ENCODE peak calls at places on chromosomes 13 and 19, in ten cellular contexts. D is activated effector memory CD4-positive, alpha-beta T cell treated with Interleukin-2 at 50 U/mL for 16 hours; B is brain microvascular endothelial cell; J is GM04503; N is neural progenitor cell; C is stimulated activated naive B cell treated with anti-CD40 and anti-IgM and Interleukin-4, amounts not matched to agents 10 μg/mL and 1 μg/mL and 100 μg/mL, for 72 hours; L is ELF-1; E is astrocyte of the cerebellum; X is dorsolateral prefrontal cortex; A is activated T-cell treated with anti-CD3 and anti-CD28 coated beads, Interleukin-2, amount 50 U/mL, for 1 hour. T is an unnamed sample.

GRCh38 chr13:30364876-30365275 is 57.4 kb upstream of the UBE2L5 start:
- DNase-seq in X (no peak), C (no peak), J (no peak), N (no peak), B (no peak), A (no peak), E (no peak), L (no peak), D (no peak), T (no peak)

GRCh38 chr13:49587311-49587847 is 2.0 kb upstream of the RCBTB1 start:
- DNase-seq in N (no peak), L (no peak), C (no peak), E (no peak), D (no peak), A (no peak), J (no peak), B (peak), X (no peak), T (no peak)

GRCh38 chr13:80473695-80474094 is 132.8 kb upstream of the SPRY2 start:
- DNase-seq in N (no peak), D (no peak), L (no peak), E (no peak), A (no peak), B (peak), X (no peak), C (no peak), J (no peak), T (peak)

GRCh38 chr13:48504606-48505369 is 28.1 kb downstream of the RCBTB2 start:
- DNase-seq in L (peak), E (no peak), A (no peak), J (no peak), N (no peak), C (no peak), B (no peak), D (no peak), X (no peak), T (no peak)

GRCh38 chr13:21606251-21606650 is 2.3 kb upstream of the MICU2 start:
- DNase-seq in L (no peak), E (no peak), J (no peak), X (no peak), N (no peak), D (no peak), C (no peak), A (no peak), B (no peak), T (no peak)

GRCh38 chr13:90447735-90448103 is 899.8 kb upstream of the MIR17HG start:
- DNase-seq in N (peak), A (no peak), B (peak), E (peak), L (peak), D (no peak), X (no peak), C (no peak), J (peak), T (no peak)

GRCh38 chr13:91381371-91381770 is 17.1 kb upstream of the GPC5 start:
- DNase-seq in L (no peak), X (peak), D (no peak), E (peak), N (peak), J (no peak), C (no peak), B (peak), A (no peak), T (no peak)

GRCh38 chr13:20565120-20565736 is 1.7 kb upstream of the IFT88 start:
- DNase-seq in A (no peak), E (no peak), C (no peak), L (no peak), D (no peak), J (no peak), N (no peak), B (no peak), X (no peak), T (no peak)

GRCh38 chr13:65456150-65456912 is 1773.8 kb downstream of the PCDH9 start:
- DNase-seq in L (no peak), C (no peak), X (no peak), D (no peak), E (no peak), J (no peak), B (peak), A (no peak), N (no peak), T (no peak)

GRCh38 chr13:80239116-80239515 is 101.8 kb downstream of the SPRY2 start:
- DNase-seq in X (no peak), C (no peak), B (no peak), L (no peak), E (no peak), D (no peak), J (no peak), N (no peak), A (no peak), T (no peak)

GRCh38 chr13:36258831-36259230 is 38.8 kb downstream of the CCDC169 start:
- DNase-seq in D (no peak), X (no peak), N (no peak), A (no peak), E (no peak), C (no peak), J (no peak), L (no peak), B (no peak), T (no peak)

GRCh38 chr19:38721977-38722773 is 22.1 kb downstream of the CAPN12 start:
- DNase-seq in D (no peak), C (no peak), L (no peak), N (peak), X (peak), B (no peak), A (no peak), J (no peak), E (no peak), T (no peak)

GRCh38 chr13:111599791-111600190 is 279.3 kb downstream of the TEX29 start:
- DNase-seq in C (no peak), A (no peak), X (no peak), L (no peak), D (no peak), N (no peak), E (no peak), B (no peak), J (no peak), T (no peak)

GRCh38 chr19:13299838-13300237 is 149.6 kb downstream of the IER2 start:
- DNase-seq in A (no peak), L (no peak), N (peak), E (no peak), C (no peak), X (no peak), B (no peak), J (no peak), D (no peak), T (no peak)

GRCh38 chr19:53002479-53002878 is 11.2 kb upstream of the ERVV-1 start:
- DNase-seq in J (no peak), L (peak), N (peak), B (no peak), X (no peak), C (no peak), D (no peak), A (no peak), E (no peak), T (no peak)

GRCh38 chr19:46213156-46213555 is 16.4 kb upstream of the IGFL1 start:
- DNase-seq in A (no peak), X (no peak), B (no peak), N (no peak), J (no peak), D (no peak), E (no peak), L (no peak), C (no peak), T (no peak)

GRCh38 chr19:15432018-15432494 is 13.3 kb upstream of the AKAP8L start:
- DNase-seq in C (no peak), E (no peak), D (no peak), J (no peak), B (no peak), A (no peak), L (no peak), N (peak), X (no peak), T (no peak)